ENCODE peak calls at places on chromosomes 5 and 9, in nine cellular contexts. One of them, this sample, is unnamed.

GRCh38 chr5:60550311-60550710 is 149.7 kb downstream of the DEPDC1B start:
- DNase-seq in H7: no peak
- DNase-seq in fibroblast of pulmonary artery: no peak
- DNase-seq in GM12865: no peak
- DNase-seq in WERI-Rb-1: no peak
- DNase-seq in HAP-1: no peak
- DNase-seq in fibroblast of mammary gland: no peak
- DNase-seq in SK-N-SH: no peak
- DNase-seq in aorta: no peak
- DNase-seq in this sample: no peak

GRCh38 chr9:120646943-120647342 is 67.0 kb upstream of the CDK5RAP2 start:
- DNase-seq in aorta: no peak
- DNase-seq in fibroblast of mammary gland: no peak
- DNase-seq in GM12865: no peak
- DNase-seq in fibroblast of pulmonary artery: no peak
- DNase-seq in WERI-Rb-1: no peak
- DNase-seq in HAP-1: no peak
- DNase-seq in H7: no peak
- DNase-seq in SK-N-SH: no peak
- DNase-seq in this sample: peak; percentile 77

GRCh38 chr9:123217148-123217585 is 51.2 kb downstream of the STRBP start:
- DNase-seq in HAP-1: no peak
- DNase-seq in fibroblast of mammary gland: peak; percentile 38
- DNase-seq in aorta: no peak
- DNase-seq in H7: no peak
- DNase-seq in GM12865: no peak
- DNase-seq in WERI-Rb-1: no peak
- DNase-seq in SK-N-SH: no peak
- DNase-seq in fibroblast of pulmonary artery: peak; percentile 8
- DNase-seq in this sample: no peak

GRCh38 chr9:77945798-77946197 is 85.8 kb downstream of the GNAQ start:
- DNase-seq in SK-N-SH: no peak
- DNase-seq in fibroblast of mammary gland: no peak
- DNase-seq in GM12865: no peak
- DNase-seq in WERI-Rb-1: no peak
- DNase-seq in HAP-1: no peak
- DNase-seq in aorta: no peak
- DNase-seq in H7: no peak
- DNase-seq in fibroblast of pulmonary artery: peak; percentile 77
- DNase-seq in this sample: no peak

GRCh38 chr5:68751651-68752050 is 342.2 kb upstream of the SLC30A5 start:
- DNase-seq in GM12865: no peak
- DNase-seq in fibroblast of pulmonary artery: no peak
- DNase-seq in aorta: no peak
- DNase-seq in HAP-1: no peak
- DNase-seq in fibroblast of mammary gland: no peak
- DNase-seq in WERI-Rb-1: no peak
- DNase-seq in H7: no peak
- DNase-seq in SK-N-SH: no peak
- DNase-seq in this sample: no peak

GRCh38 chr9:128521955-128522354 is 17.4 kb downstream of the GLE1 start:
- DNase-seq in H7: no peak
- DNase-seq in WERI-Rb-1: no peak
- DNase-seq in fibroblast of pulmonary artery: no peak
- DNase-seq in aorta: no peak
- DNase-seq in SK-N-SH: no peak
- DNase-seq in fibroblast of mammary gland: no peak
- DNase-seq in GM12865: no peak
- DNase-seq in HAP-1: no peak
- DNase-seq in this sample: no peak

GRCh38 chr5:148972958-148973357 is 89.9 kb downstream of the SH3TC2 start:
- DNase-seq in fibroblast of pulmonary artery: peak; percentile 85
- DNase-seq in H7: no peak
- DNase-seq in SK-N-SH: no peak
- DNase-seq in aorta: peak; percentile 80
- DNase-seq in GM12865: no peak
- DNase-seq in WERI-Rb-1: no peak
- DNase-seq in HAP-1: no peak
- DNase-seq in fibroblast of mammary gland: peak; percentile 88
- DNase-seq in this sample: no peak

GRCh38 chr9:89658931-89659330 is 54.1 kb downstream of the GADD45G start:
- DNase-seq in SK-N-SH: no peak
- DNase-seq in WERI-Rb-1: no peak
- DNase-seq in HAP-1: no peak
- DNase-seq in H7: no peak
- DNase-seq in fibroblast of mammary gland: no peak
- DNase-seq in fibroblast of pulmonary artery: no peak
- DNase-seq in GM12865: no peak
- DNase-seq in aorta: no peak
- DNase-seq in this sample: peak; percentile 77

GRCh38 chr9:134455010-134455409 is 128.8 kb downstream of the RXRA start:
- DNase-seq in HAP-1: no peak
- DNase-seq in WERI-Rb-1: no peak
- DNase-seq in aorta: no peak
- DNase-seq in SK-N-SH: no peak
- DNase-seq in fibroblast of pulmonary artery: no peak
- DNase-seq in GM12865: no peak
- DNase-seq in fibroblast of mammary gland: no peak
- DNase-seq in H7: no peak
- DNase-seq in this sample: no peak

GRCh38 chr5:57900356-57900944 is 417.8 kb upstream of the ACTBL2 start:
- DNase-seq in GM12865: no peak
- DNase-seq in H7: no peak
- DNase-seq in HAP-1: no peak
- DNase-seq in fibroblast of pulmonary artery: no peak
- DNase-seq in WERI-Rb-1: no peak
- DNase-seq in fibroblast of mammary gland: no peak
- DNase-seq in SK-N-SH: no peak
- DNase-seq in aorta: no peak
- DNase-seq in this sample: no peak

GRCh38 chr5:121841900-121842299 is 9.8 kb upstream of the FTMT start:
- DNase-seq in WERI-Rb-1: no peak
- DNase-seq in fibroblast of pulmonary artery: no peak
- DNase-seq in GM12865: no peak
- DNase-seq in H7: no peak
- DNase-seq in SK-N-SH: no peak
- DNase-seq in aorta: no peak
- DNase-seq in fibroblast of mammary gland: peak; percentile 10
- DNase-seq in HAP-1: no peak
- DNase-seq in this sample: no peak

GRCh38 chr9:118331622-118332045 is 627.4 kb downstream of the TLR4 start:
- DNase-seq in GM12865: no peak
- DNase-seq in SK-N-SH: no peak
- DNase-seq in HAP-1: no peak
- DNase-seq in fibroblast of mammary gland: peak; percentile 85
- DNase-seq in H7: no peak
- DNase-seq in WERI-Rb-1: no peak
- DNase-seq in fibroblast of pulmonary artery: peak; percentile 27
- DNase-seq in aorta: no peak
- DNase-seq in this sample: no peak

GRCh38 chr5:100479079-100479688 is 56.0 kb upstream of the FAM174A start:
- DNase-seq in H7: peak; percentile 10
- DNase-seq in fibroblast of mammary gland: peak; percentile 19
- DNase-seq in aorta: no peak
- DNase-seq in fibroblast of pulmonary artery: peak; percentile 26
- DNase-seq in SK-N-SH: peak; percentile 3
- DNase-seq in HAP-1: peak; percentile 47
- DNase-seq in GM12865: peak; percentile 60
- DNase-seq in WERI-Rb-1: no peak
- DNase-seq in this sample: peak; percentile 51

DNA sequence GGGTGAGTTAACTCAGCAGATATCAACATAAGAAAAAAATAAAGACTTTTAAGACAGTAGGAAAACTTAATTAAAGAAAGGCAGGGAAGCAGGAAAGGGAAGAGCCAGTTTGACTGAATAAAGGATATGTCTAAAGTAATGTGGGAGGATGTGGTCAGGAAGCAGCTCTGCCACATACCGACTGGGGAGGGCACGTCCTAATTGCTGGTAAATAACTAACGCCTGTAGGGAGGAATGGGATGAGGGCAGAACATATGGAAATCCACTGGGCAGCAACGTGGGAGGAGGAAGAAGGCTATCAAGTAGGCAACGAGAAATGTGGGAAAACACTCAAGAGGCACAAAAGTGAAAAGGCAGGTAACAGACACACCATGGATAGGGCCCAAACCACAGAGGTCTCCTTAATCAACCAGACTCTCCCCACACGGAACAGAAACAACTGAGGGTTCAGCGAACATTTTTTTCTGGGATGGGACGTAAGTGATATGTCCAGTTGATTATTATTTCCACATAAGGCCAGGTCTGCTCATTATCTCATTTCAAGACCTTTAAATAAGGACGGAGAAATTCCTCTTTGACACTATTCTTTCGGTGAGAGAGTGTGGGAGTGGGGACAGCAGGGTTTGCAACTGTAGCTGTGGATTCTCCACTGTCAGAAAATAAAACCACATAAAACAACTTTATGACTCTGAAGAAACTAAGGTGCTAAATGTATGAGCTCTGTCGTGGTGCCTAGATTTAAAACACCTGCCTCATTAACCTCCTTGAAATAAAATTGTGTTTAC is 17.1 kb downstream of the IARS1 start:
- DNase-seq in GM12865: no peak
- DNase-seq in HAP-1: no peak
- DNase-seq in SK-N-SH: no peak
- DNase-seq in aorta: no peak
- DNase-seq in fibroblast of mammary gland: no peak
- DNase-seq in fibroblast of pulmonary artery: no peak
- DNase-seq in H7: no peak
- DNase-seq in WERI-Rb-1: no peak
- DNase-seq in this sample: no peak
- H3K4me3 ChIP-seq in GM12865: no peak overlapping the region
- H3K4me3 ChIP-seq in HAP-1: no peak overlapping the region
- H3K4me3 ChIP-seq in SK-N-SH: no peak overlapping the region
- H3K4me3 ChIP-seq in aorta: no peak overlapping the region
- H3K4me3 ChIP-seq in fibroblast of mammary gland: no peak overlapping the region
- H3K4me3 ChIP-seq in fibroblast of pulmonary artery: no peak overlapping the region
- H3K4me3 ChIP-seq in H7: no peak overlapping the region
- H3K4me3 ChIP-seq in WERI-Rb-1: no peak overlapping the region
- H3K4me3 ChIP-seq in this sample: no peak overlapping the region

GRCh38 chr5:108521011-108521700 is 139.3 kb upstream of the FBXL17 start:
- DNase-seq in GM12865: peak; percentile 95
- DNase-seq in SK-N-SH: no peak
- DNase-seq in fibroblast of mammary gland: no peak
- DNase-seq in H7: no peak
- DNase-seq in HAP-1: no peak
- DNase-seq in aorta: no peak
- DNase-seq in WERI-Rb-1: no peak
- DNase-seq in fibroblast of pulmonary artery: no peak
- DNase-seq in this sample: no peak
- H3K4me3 ChIP-seq in GM12865: peak overlapping the region; percentile 37
- H3K4me3 ChIP-seq in SK-N-SH: no peak overlapping the region
- H3K4me3 ChIP-seq in fibroblast of mammary gland: no peak overlapping the region
- H3K4me3 ChIP-seq in H7: no peak overlapping the region
- H3K4me3 ChIP-seq in HAP-1: no peak overlapping the region
- H3K4me3 ChIP-seq in aorta: no peak overlapping the region
- H3K4me3 ChIP-seq in WERI-Rb-1: no peak overlapping the region
- H3K4me3 ChIP-seq in fibroblast of pulmonary artery: no peak overlapping the region
- H3K4me3 ChIP-seq in this sample: no peak overlapping the region

DNA sequence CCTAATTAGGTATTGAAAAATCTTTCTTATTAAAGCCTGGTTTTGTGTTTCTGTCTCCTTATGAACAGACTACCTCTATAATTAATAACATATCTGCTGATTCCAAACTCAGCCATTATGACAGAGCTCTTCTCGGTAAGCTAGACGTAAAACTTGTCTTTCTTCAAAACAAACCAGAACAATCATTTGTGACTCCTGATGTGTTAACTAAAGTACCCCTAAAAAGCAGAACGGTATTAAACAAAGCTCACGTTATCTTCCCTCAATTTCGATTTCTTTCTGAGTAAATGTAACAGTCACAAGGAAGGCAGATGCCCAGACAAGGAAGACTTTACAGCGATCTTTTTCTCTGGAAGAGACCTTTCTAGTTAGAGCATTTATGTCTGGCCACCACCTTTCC is 1.8 kb downstream of the SEMA5A start:
- DNase-seq in GM12865: no peak
- DNase-seq in WERI-Rb-1: no peak
- DNase-seq in fibroblast of mammary gland: peak; percentile 22
- DNase-seq in fibroblast of pulmonary artery: no peak
- DNase-seq in H7: no peak
- DNase-seq in aorta: no peak
- DNase-seq in HAP-1: no peak
- DNase-seq in SK-N-SH: no peak
- DNase-seq in this sample: no peak
- H3K4me3 ChIP-seq in GM12865: no peak overlapping the region
- H3K4me3 ChIP-seq in WERI-Rb-1: peak overlapping the region; percentile 85
- H3K4me3 ChIP-seq in fibroblast of mammary gland: peak overlapping the region; percentile 44
- H3K4me3 ChIP-seq in fibroblast of pulmonary artery: peak overlapping the region; percentile 92
- H3K4me3 ChIP-seq in H7: peak overlapping the region; percentile 26
- H3K4me3 ChIP-seq in aorta: peak overlapping the region; percentile 29
- H3K4me3 ChIP-seq in HAP-1: peak overlapping the region; percentile 47
- H3K4me3 ChIP-seq in SK-N-SH: peak overlapping the region; percentile 68
- H3K4me3 ChIP-seq in this sample: peak overlapping the region; percentile 19

GRCh38 chr9:97507585-97507984 is 6.1 kb downstream of the TMOD1 start:
- DNase-seq in fibroblast of mammary gland: no peak
- DNase-seq in SK-N-SH: no peak
- DNase-seq in WERI-Rb-1: no peak
- DNase-seq in aorta: no peak
- DNase-seq in GM12865: no peak
- DNase-seq in HAP-1: no peak
- DNase-seq in H7: no peak
- DNase-seq in fibroblast of pulmonary artery: no peak
- DNase-seq in this sample: no peak

GRCh38 chr9:97506264-97506663 is 4.8 kb downstream of the TMOD1 start:
- DNase-seq in H7: no peak
- DNase-seq in GM12865: no peak
- DNase-seq in aorta: no peak
- DNase-seq in fibroblast of pulmonary artery: no peak
- DNase-seq in HAP-1: no peak
- DNase-seq in WERI-Rb-1: no peak
- DNase-seq in fibroblast of mammary gland: no peak
- DNase-seq in SK-N-SH: no peak
- DNase-seq in this sample: no peak

GRCh38 chr9:97510797-97511761 is 9.6 kb downstream of the TMOD1 start:
- DNase-seq in SK-N-SH: no peak
- DNase-seq in HAP-1: no peak
- DNase-seq in fibroblast of mammary gland: peak; percentile 91
- DNase-seq in GM12865: peak; percentile 88
- DNase-seq in fibroblast of pulmonary artery: peak; percentile 57
- DNase-seq in H7: no peak
- DNase-seq in aorta: no peak
- DNase-seq in WERI-Rb-1: no peak
- DNase-seq in this sample: no peak

GRCh38 chr9:97506787-97507186 is 5.3 kb downstream of the TMOD1 start:
- DNase-seq in GM12865: no peak
- DNase-seq in HAP-1: no peak
- DNase-seq in aorta: no peak
- DNase-seq in H7: no peak
- DNase-seq in fibroblast of pulmonary artery: no peak
- DNase-seq in fibroblast of mammary gland: no peak
- DNase-seq in SK-N-SH: no peak
- DNase-seq in WERI-Rb-1: no peak
- DNase-seq in this sample: no peak

DNA sequence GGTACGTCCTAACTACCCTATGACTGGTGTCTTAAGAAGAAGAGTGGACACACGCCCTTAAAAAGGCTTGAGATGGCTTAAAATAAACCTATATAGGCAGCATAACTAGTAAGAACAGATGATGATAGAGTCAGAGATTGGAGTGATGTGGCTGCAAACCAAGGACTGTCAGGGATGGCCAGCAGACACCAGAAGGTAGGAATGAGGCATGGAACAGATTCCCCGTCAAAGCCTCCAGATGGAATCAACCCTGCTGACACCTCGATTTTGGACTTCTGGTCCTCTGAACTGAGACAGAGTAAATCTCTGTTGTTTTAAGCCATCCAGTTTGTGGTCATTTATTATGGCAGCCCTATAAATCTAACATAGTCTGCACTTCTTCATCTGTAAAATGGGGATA is 7.4 kb downstream of the TMOD1 start:
- DNase-seq in fibroblast of mammary gland: no peak
- DNase-seq in HAP-1: no peak
- DNase-seq in H7: no peak
- DNase-seq in aorta: no peak
- DNase-seq in WERI-Rb-1: no peak
- DNase-seq in fibroblast of pulmonary artery: no peak
- DNase-seq in GM12865: no peak
- DNase-seq in SK-N-SH: no peak
- DNase-seq in this sample: no peak
- H3K4me3 ChIP-seq in fibroblast of mammary gland: no peak overlapping the region
- H3K4me3 ChIP-seq in HAP-1: no peak overlapping the region
- H3K4me3 ChIP-seq in H7: no peak overlapping the region
- H3K4me3 ChIP-seq in aorta: no peak overlapping the region
- H3K4me3 ChIP-seq in WERI-Rb-1: no peak overlapping the region
- H3K4me3 ChIP-seq in fibroblast of pulmonary artery: no peak overlapping the region
- H3K4me3 ChIP-seq in GM12865: no peak overlapping the region
- H3K4me3 ChIP-seq in SK-N-SH: no peak overlapping the region
- H3K4me3 ChIP-seq in this sample: no peak overlapping the region